ENCODE peak calls at places on chromosomes 4 and X, in six cellular contexts. S, D, M, H, E and J are unnamed samples.

GRCh38 chrX:768596-768995 is 138.0 kb downstream of the SHOX start:
- DNase-seq in S (no peak), D (no peak), M (no peak), H (no peak), E (no peak), J (no peak)

GRCh38 chrX:118228041-118228440 is 111.4 kb upstream of the KLHL13 start:
- DNase-seq in S (no peak), D (no peak), M (no peak), H (no peak), E (no peak), J (no peak)

GRCh38 chr4:60683953-60684352 is 516.2 kb upstream of the ADGRL3 start:
- DNase-seq in S (no peak), D (no peak), M (peak; percentile 60), H (no peak), E (no peak), J (no peak)

GRCh38 chr4:18636001-18636680 is 614.6 kb upstream of the LCORL start:
- DNase-seq in S (no peak), D (no peak), M (no peak), H (no peak), E (no peak), J (no peak)

GRCh38 chr4:164011791-164012190 is 517.3 kb downstream of the TMA16 start:
- DNase-seq in S (no peak), D (no peak), M (no peak), H (no peak), E (peak; percentile 22), J (no peak)

GRCh38 chr4:102578819-102579218 is 77.7 kb downstream of the NFKB1 start:
- DNase-seq in S (no peak), D (no peak), M (no peak), H (no peak), E (no peak), J (no peak)

GRCh38 chr4:41935652-41936021 is 408 bp downstream of the TMEM33 start:
- DNase-seq in S (no peak), D (no peak), M (no peak), H (no peak), E (no peak), J (no peak)

GRCh38 chr4:15018389-15018788 is 16.1 kb downstream of the CPEB2 start:
- DNase-seq in S (no peak), D (no peak), M (no peak), H (no peak), E (no peak), J (no peak)

GRCh38 chr4:186725422-186726149 is 1.9 kb upstream of the FAT1 start:
- DNase-seq in S (no peak), D (peak; percentile 36), M (no peak), H (no peak), E (peak; percentile 79), J (no peak)

GRCh38 chrX:154378059-154378798 is 866 bp upstream of the EMD start:
- DNase-seq in S (peak; percentile 32), D (no peak), M (no peak), H (peak; percentile 90), E (peak; percentile 60), J (no peak)

GRCh38 chr4:7915875-7916242 is 23.8 kb downstream of the AFAP1 start:
- DNase-seq in S (no peak), D (no peak), M (no peak), H (no peak), E (no peak), J (no peak)

GRCh38 chrX:153302796-153303195 is 18.8 kb downstream of the PNMA6F start:
- DNase-seq in S (no peak), D (no peak), M (no peak), H (no peak), E (no peak), J (no peak)

GRCh38 chr4:39231660-39232059 is 49.3 kb downstream of the WDR19 start:
- DNase-seq in S (no peak), D (no peak), M (no peak), H (no peak), E (no peak), J (no peak)

GRCh38 chr4:43244688-43245382 is 352.3 kb downstream of the GRXCR1 start:
- DNase-seq in S (peak; percentile 0), D (no peak), M (no peak), H (no peak), E (no peak), J (peak; percentile 74)

GRCh38 chrX:45422216-45422925 is 221.7 kb upstream of the DIPK2B start:
- DNase-seq in S (no peak), D (no peak), M (no peak), H (no peak), E (no peak), J (no peak)

GRCh38 chr4:73615613-73616012 is 4.6 kb downstream of the RASSF6 start:
- DNase-seq in S (no peak), D (no peak), M (no peak), H (no peak), E (no peak), J (no peak)

GRCh38 chr4:87209696-87210095 is 10.7 kb downstream of the KLHL8 start:
- DNase-seq in S (peak; percentile 47), D (no peak), M (no peak), H (no peak), E (no peak), J (peak; percentile 26)

GRCh38 chr4:138555107-138555506 is 313.0 kb upstream of the SLC7A11 start:
- DNase-seq in S (no peak), D (no peak), M (no peak), H (no peak), E (no peak), J (no peak)

GRCh38 chr4:33737721-33738120 is 2506.6 kb downstream of the ARAP2 start:
- DNase-seq in S (no peak), D (no peak), M (no peak), H (no peak), E (no peak), J (no peak)

GRCh38 chr4:6271701-6272465 is 2.2 kb downstream of the WFS1 start:
- DNase-seq in S (no peak), D (no peak), M (no peak), H (no peak), E (no peak), J (no peak)

GRCh38 chrX:119015407-119016242 is 41.2 kb downstream of the LONRF3 start:
- DNase-seq in S (peak; percentile 63), D (peak; percentile 90), M (peak; percentile 63), H (no peak), E (peak; percentile 88), J (peak; percentile 40)

GRCh38 chrX:23952984-23953907 is 45.4 kb downstream of the CXorf58 start:
- DNase-seq in S (peak; percentile 17), D (no peak), M (no peak), H (peak; percentile 0), E (peak; percentile 8), J (peak; percentile 21)

GRCh38 chrX:97159916-97160800 is 276.4 kb downstream of the RPA4 start:
- DNase-seq in S (no peak), D (peak; percentile 24), M (no peak), H (no peak), E (no peak), J (no peak)

GRCh38 chr4:15234585-15235126 is 193.2 kb upstream of the C1QTNF7 start:
- DNase-seq in S (no peak), D (no peak), M (peak; percentile 89), H (no peak), E (peak; percentile 92), J (no peak)

GRCh38 chrX:132737743-132738142 is 220.7 kb downstream of the HS6ST2 start:
- DNase-seq in S (no peak), D (no peak), M (no peak), H (no peak), E (peak; percentile 37), J (no peak)

GRCh38 chrX:48751343-48751742 is 10.2 kb upstream of the GLOD5 start:
- DNase-seq in S (no peak), D (no peak), M (no peak), H (no peak), E (no peak), J (no peak)

GRCh38 chr4:100299019-100299418 is 108.8 kb upstream of the DDIT4L start:
- DNase-seq in S (no peak), D (peak; percentile 71), M (peak; percentile 98), H (no peak), E (peak; percentile 72), J (no peak)

GRCh38 chr4:16801356-16801755 is 97.1 kb downstream of the LDB2 start:
- DNase-seq in S (no peak), D (no peak), M (no peak), H (no peak), E (no peak), J (no peak)

GRCh38 chr4:105474110-105474518 is 252 bp upstream of the PPA2 start:
- DNase-seq in S (no peak), D (no peak), M (no peak), H (no peak), E (no peak), J (no peak)

GRCh38 chr4:242121-242848 is 63.0 kb downstream of the ZNF732 start:
- DNase-seq in S (peak; percentile 61), D (peak; percentile 33), M (no peak), H (peak; percentile 25), E (peak; percentile 63), J (peak; percentile 34)

GRCh38 chrX:32185160-32185559 is 1026.2 kb downstream of the DMD start:
- DNase-seq in S (no peak), D (no peak), M (no peak), H (no peak), E (no peak), J (no peak)

GRCh38 chrX:9622128-9622527 is 143.5 kb downstream of the GPR143 start:
- DNase-seq in S (no peak), D (no peak), M (no peak), H (no peak), E (no peak), J (no peak)

GRCh38 chr4:183936047-183936446 is 30.9 kb downstream of the STOX2 start:
- DNase-seq in S (no peak), D (no peak), M (no peak), H (no peak), E (no peak), J (no peak)

GRCh38 chr4:87803421-87803820 is 4.1 kb downstream of the IBSP start:
- DNase-seq in S (no peak), D (no peak), M (no peak), H (no peak), E (no peak), J (no peak)

GRCh38 chr4:137106733-137107132 is 425.6 kb downstream of the PCDH18 start:
- DNase-seq in S (no peak), D (no peak), M (no peak), H (no peak), E (no peak), J (no peak)